ENCODE peak calls at places on chromosomes 3 and 15, in seven cellular contexts. U, L, K, Q, J, A and R are unnamed samples.

GRCh38 chr15:93479679-93480078 is 390.7 kb upstream of the RGMA start:
- DNase-seq in J (no peak), K (no peak), U (no peak), Q (no peak), L (no peak), A (no peak), R (no peak)

GRCh38 chr15:67134577-67135492 is 69.4 kb downstream of the SMAD3 start:
- DNase-seq in J (no peak), A (no peak), Q (no peak), U (no peak), K (no peak), L (no peak), R (no peak)

GRCh38 chr15:40421246-40422157 is 15.9 kb downstream of the IVD start:
- DNase-seq in A (peak; percentile 72), L (peak; percentile 72), U (peak; percentile 76), Q (peak; percentile 69), K (peak; percentile 41), J (no peak), R (peak; percentile 84)

GRCh38 chr15:49464513-49464912 is 41.5 kb downstream of the FGF7 start:
- DNase-seq in J (no peak), U (no peak), K (no peak), Q (no peak), A (no peak), L (no peak), R (no peak)

GRCh38 chr3:104564045-104564643 is 802.6 kb upstream of the ALCAM start:
- DNase-seq in U (peak; percentile 66), A (peak; percentile 81), L (peak; percentile 24), K (peak; percentile 46), J (peak; percentile 31), Q (peak; percentile 1), R (peak; percentile 28)

GRCh38 chr3:129162729-129163579 is 2.1 kb upstream of the ISY1 start:
- DNase-seq in A (peak; percentile 68), U (peak; percentile 12), Q (no peak), K (no peak), L (no peak), J (no peak), R (no peak)

GRCh38 chr3:105533955-105534354 is 167.2 kb downstream of the ALCAM start:
- DNase-seq in U (no peak), A (no peak), Q (no peak), L (no peak), J (no peak), K (no peak), R (no peak)

GRCh38 chr3:24508423-24508839 is 13.8 kb upstream of the THRB start:
- DNase-seq in U (peak; percentile 64), J (no peak), Q (no peak), K (no peak), A (no peak), L (no peak), R (no peak)

GRCh38 chr3:119145500-119146167 is at the start of gene TEX55:
- DNase-seq in L (no peak), A (peak; percentile 33), J (no peak), U (peak; percentile 72), Q (no peak), K (peak; percentile 30), R (peak; percentile 65)

GRCh38 chr3:129628169-129628522 is 21.7 kb upstream of the PLXND1 start:
- DNase-seq in K (no peak), L (no peak), U (peak; percentile 81), J (no peak), Q (no peak), A (no peak), R (no peak)

GRCh38 chr3:9101286-9101685 is 138.0 kb upstream of the RAD18 start:
- DNase-seq in K (no peak), Q (no peak), J (no peak), U (no peak), L (no peak), A (no peak), R (peak; percentile 81)

GRCh38 chr15:60091150-60091549 is 87.0 kb downstream of the FOXB1 start:
- DNase-seq in A (no peak), J (peak; percentile 82), K (no peak), U (peak; percentile 91), L (no peak), Q (no peak), R (no peak)

GRCh38 chr3:123695731-123696640 is 111.1 kb upstream of the HACD2 start:
- DNase-seq in J (no peak), L (no peak), U (peak; percentile 28), K (no peak), A (no peak), Q (peak; percentile 44), R (no peak)

GRCh38 chr3:26712211-26713026 is 89.8 kb downstream of the LRRC3B start:
- DNase-seq in K (no peak), U (peak; percentile 35), A (peak; percentile 68), J (peak; percentile 2), Q (no peak), L (no peak), R (no peak)

GRCh38 chr3:105907790-105908189 is 39.0 kb upstream of the CBLB start:
- DNase-seq in J (no peak), K (no peak), U (peak; percentile 45), Q (peak; percentile 30), L (no peak), A (peak; percentile 55), R (no peak)

GRCh38 chr3:72080101-72080500 is 295.2 kb upstream of the PROK2 start:
- DNase-seq in U (no peak), A (peak; percentile 16), K (no peak), L (no peak), J (no peak), Q (peak; percentile 6), R (no peak)

GRCh38 chr3:16468114-16469098 is 45.1 kb downstream of the RFTN1 start:
- DNase-seq in L (no peak), U (no peak), K (no peak), A (no peak), Q (no peak), J (no peak), R (no peak)

GRCh38 chr15:78325092-78325843 is 14.9 kb upstream of the CRABP1 start:
- DNase-seq in L (no peak), A (no peak), J (no peak), Q (no peak), K (no peak), U (peak; percentile 33), R (no peak)

GRCh38 chr3:12443781-12444522 is 40.3 kb upstream of the TSEN2 start:
- DNase-seq in A (no peak), U (no peak), L (no peak), J (no peak), Q (no peak), K (no peak), R (no peak)

GRCh38 chr3:22089284-22089683 is 338.3 kb upstream of the ZNF385D start:
- DNase-seq in K (peak; percentile 47), U (peak; percentile 32), Q (no peak), A (peak; percentile 51), L (no peak), J (no peak), R (peak; percentile 44)

GRCh38 chr3:11509175-11510000 is 134.3 kb downstream of the VGLL4 start:
- DNase-seq in Q (no peak), K (peak; percentile 57), U (peak; percentile 95), L (no peak), J (no peak), A (no peak), R (no peak)

GRCh38 chr15:70269991-70270751 is 172.5 kb upstream of the TLE3 start:
- DNase-seq in J (no peak), K (peak; percentile 95), U (peak; percentile 72), L (no peak), A (no peak), Q (peak; percentile 24), R (no peak)

GRCh38 chr3:23654571-23654970 is 151.2 kb upstream of the UBE2E1 start:
- DNase-seq in Q (no peak), K (no peak), A (peak; percentile 60), J (no peak), L (no peak), U (no peak), R (no peak)

GRCh38 chr3:171277456-171278406 is 182.5 kb downstream of the TNIK start:
- DNase-seq in A (no peak), J (no peak), K (no peak), U (peak; percentile 14), Q (no peak), L (no peak), R (no peak)

GRCh38 chr3:48636149-48636548 is 888 bp upstream of the SLC26A6 start:
- DNase-seq in U (peak; percentile 6), A (no peak), L (no peak), J (no peak), K (no peak), Q (no peak), R (no peak)

GRCh38 chr3:107421170-107421792 is 44.0 kb downstream of the CCDC54 start:
- DNase-seq in L (no peak), A (peak; percentile 87), K (peak; percentile 23), Q (peak; percentile 50), J (peak; percentile 45), U (peak; percentile 85), R (no peak)

GRCh38 chr15:35874260-35874905 is 328.4 kb upstream of the DPH6 start:
- DNase-seq in J (no peak), Q (no peak), K (no peak), A (no peak), U (peak; percentile 61), L (no peak), R (no peak)

GRCh38 chr15:42313463-42313862 is 40.2 kb upstream of the TMEM87A start:
- DNase-seq in K (no peak), J (no peak), A (peak; percentile 8), L (no peak), U (no peak), Q (no peak), R (peak; percentile 33)

GRCh38 chr3:36796896-36797295 is 32.5 kb upstream of the DCLK3 start:
- DNase-seq in L (no peak), K (no peak), A (no peak), U (peak; percentile 10), Q (no peak), J (no peak), R (no peak)

GRCh38 chr3:129161860-129162271 is 1.0 kb upstream of the ISY1 start:
- DNase-seq in J (no peak), K (no peak), A (peak; percentile 76), L (peak; percentile 15), Q (no peak), U (peak; percentile 21), R (peak; percentile 38)

GRCh38 chr3:40718681-40719080 is 193.9 kb downstream of the ZNF621 start:
- DNase-seq in L (no peak), A (peak; percentile 71), K (no peak), J (no peak), Q (peak; percentile 43), U (no peak), R (no peak)

GRCh38 chr3:110932515-110933095 is 139.0 kb upstream of the NECTIN3 start:
- DNase-seq in L (no peak), K (no peak), J (no peak), U (no peak), A (no peak), Q (no peak), R (no peak)

GRCh38 chr15:30923429-30923828 is 19.7 kb downstream of the FAN1 start:
- DNase-seq in Q (no peak), K (no peak), J (no peak), A (no peak), L (no peak), U (no peak), R (no peak)

GRCh38 chr3:100245146-100245545 is 15.6 kb upstream of the TBC1D23 start:
- DNase-seq in U (peak; percentile 22), L (no peak), K (no peak), A (no peak), Q (no peak), J (no peak), R (no peak)